ENCODE peak calls at places on chromosomes 12 and 14, in four cellular contexts. G is tibial artery, F is pancreas, M is uterus. L is an unnamed sample.

GRCh38 chr12:11838403-11838802 is 188.9 kb downstream of the ETV6 start:
- DNase-seq in G (no peak), M (no peak), F (no peak), L (no peak)

GRCh38 chr12:131828671-131829350 is 618 bp downstream of the MMP17 start:
- DNase-seq in F (no peak), G (no peak), M (no peak), L (peak)

GRCh38 chr12:94089891-94090290 is 58.5 kb upstream of the PLXNC1 start:
- DNase-seq in G (no peak), F (no peak), M (no peak), L (no peak)

GRCh38 chr14:77026166-77026929 is 2.2 kb downstream of the IRF2BPL start:
- DNase-seq in G (peak), M (peak), F (peak), L (peak)

GRCh38 chr12:94771199-94771598 is 120.8 kb upstream of the TMCC3 start:
- DNase-seq in F (no peak), G (no peak), M (no peak), L (no peak)

GRCh38 chr14:101721951-101722661 is 39.4 kb upstream of the PPP2R5C start:
- DNase-seq in M (no peak), F (no peak), G (no peak), L (no peak)

GRCh38 chr14:37587881-37588666 is 7.0 kb downstream of the FOXA1 start:
- DNase-seq in F (no peak), M (no peak), G (no peak), L (no peak)

GRCh38 chr14:80208426-80208950 is 2.8 kb downstream of the DIO2 start:
- DNase-seq in G (no peak), F (no peak), M (no peak), L (no peak)

GRCh38 chr12:124599074-124599999 is 31.9 kb upstream of the NCOR2 start:
- DNase-seq in G (no peak), F (no peak), M (no peak), L (no peak)

GRCh38 chr14:41899416-41899815 is 292.7 kb downstream of the LRFN5 start:
- DNase-seq in M (no peak), G (no peak), F (no peak), L (no peak)

GRCh38 chr12:42756841-42757661 is 167.5 kb upstream of the PRICKLE1 start:
- DNase-seq in F (peak), G (no peak), M (peak), L (no peak)

GRCh38 chr12:70317781-70318180 is 48.3 kb upstream of the KCNMB4 start:
- DNase-seq in M (no peak), G (no peak), F (no peak), L (no peak)

GRCh38 chr14:30553311-30553989 is 5.5 kb upstream of the G2E3 start:
- DNase-seq in F (no peak), G (no peak), M (no peak), L (no peak)

GRCh38 chr12:63064080-63064479 is 86.9 kb downstream of the AVPR1A start:
- DNase-seq in G (no peak), M (no peak), F (no peak), L (no peak)

GRCh38 chr14:24298892-24299254 is 707 bp downstream of the DHRS1 start:
- DNase-seq in M (no peak), G (no peak), F (no peak), L (no peak)

GRCh38 chr12:12294215-12295005 is 27.6 kb upstream of the LRP6 start:
- DNase-seq in M (peak), F (peak), G (no peak), L (peak)

GRCh38 chr14:102182901-102183619 is 43.4 kb downstream of the WDR20 start:
- DNase-seq in F (no peak), G (no peak), M (no peak), L (no peak)

GRCh38 chr12:79725987-79726386 is 35.2 kb upstream of the PAWR start:
- DNase-seq in F (no peak), G (no peak), M (no peak), L (no peak)

GRCh38 chr12:26097046-26097878 is 27.6 kb downstream of the BHLHE41 start:
- DNase-seq in F (peak), M (peak), G (peak), L (peak)

GRCh38 chr12:95836185-95836609 is 22.6 kb upstream of the SNRPF start:
- DNase-seq in M (no peak), F (no peak), G (no peak), L (no peak)

GRCh38 chr14:102431751-102432150 is 69.0 kb downstream of the TECPR2 start:
- DNase-seq in M (no peak), F (no peak), G (no peak), L (no peak)

GRCh38 chr12:102439391-102440108 is 40.8 kb downstream of the IGF1 start:
- DNase-seq in M (no peak), G (no peak), F (no peak), L (no peak)

GRCh38 chr12:124684971-124685688 is 117.7 kb upstream of the NCOR2 start:
- DNase-seq in M (peak), G (peak), F (no peak), L (no peak)

GRCh38 chr12:30599631-30600030 is 96.0 kb downstream of the IPO8 start:
- DNase-seq in M (no peak), G (no peak), F (no peak), L (no peak)

GRCh38 chr14:76084374-76084773 is 67.3 kb upstream of the GPATCH2L start:
- DNase-seq in M (no peak), G (no peak), F (no peak), L (no peak)

GRCh38 chr14:61690039-61690438 is 5.3 kb upstream of the HIF1A start:
- DNase-seq in G (no peak), F (no peak), M (no peak), L (no peak)

GRCh38 chr12:83147341-83147740 is 460.6 kb downstream of the TMTC2 start:
- DNase-seq in F (no peak), M (no peak), G (no peak), L (no peak)

GRCh38 chr14:62696969-62697328 is 348.3 kb downstream of the KCNH5 start:
- DNase-seq in F (no peak), M (no peak), G (no peak), L (no peak)

GRCh38 chr12:52005903-52006703 is 643 bp upstream of the TAMALIN start:
- DNase-seq in F (no peak), G (peak), M (no peak), L (peak)
- H3K4me3 ChIP-seq in F (peak), G (peak), M (no peak), L (no peak)

GRCh38 chr14:89614009-89614691 is 197.1 kb upstream of the FOXN3 start:
- DNase-seq in M (no peak), G (no peak), F (no peak), L (no peak)
- H3K4me3 ChIP-seq in M (no peak), G (no peak), F (no peak), L (no peak)

GRCh38 chr14:105074601-105075053 is 9.4 kb upstream of the GPR132 start:
- DNase-seq in F (no peak), G (peak), M (no peak), L (peak)
- H3K4me3 ChIP-seq in F (no peak), G (no peak), M (no peak), L (no peak)

DNA sequence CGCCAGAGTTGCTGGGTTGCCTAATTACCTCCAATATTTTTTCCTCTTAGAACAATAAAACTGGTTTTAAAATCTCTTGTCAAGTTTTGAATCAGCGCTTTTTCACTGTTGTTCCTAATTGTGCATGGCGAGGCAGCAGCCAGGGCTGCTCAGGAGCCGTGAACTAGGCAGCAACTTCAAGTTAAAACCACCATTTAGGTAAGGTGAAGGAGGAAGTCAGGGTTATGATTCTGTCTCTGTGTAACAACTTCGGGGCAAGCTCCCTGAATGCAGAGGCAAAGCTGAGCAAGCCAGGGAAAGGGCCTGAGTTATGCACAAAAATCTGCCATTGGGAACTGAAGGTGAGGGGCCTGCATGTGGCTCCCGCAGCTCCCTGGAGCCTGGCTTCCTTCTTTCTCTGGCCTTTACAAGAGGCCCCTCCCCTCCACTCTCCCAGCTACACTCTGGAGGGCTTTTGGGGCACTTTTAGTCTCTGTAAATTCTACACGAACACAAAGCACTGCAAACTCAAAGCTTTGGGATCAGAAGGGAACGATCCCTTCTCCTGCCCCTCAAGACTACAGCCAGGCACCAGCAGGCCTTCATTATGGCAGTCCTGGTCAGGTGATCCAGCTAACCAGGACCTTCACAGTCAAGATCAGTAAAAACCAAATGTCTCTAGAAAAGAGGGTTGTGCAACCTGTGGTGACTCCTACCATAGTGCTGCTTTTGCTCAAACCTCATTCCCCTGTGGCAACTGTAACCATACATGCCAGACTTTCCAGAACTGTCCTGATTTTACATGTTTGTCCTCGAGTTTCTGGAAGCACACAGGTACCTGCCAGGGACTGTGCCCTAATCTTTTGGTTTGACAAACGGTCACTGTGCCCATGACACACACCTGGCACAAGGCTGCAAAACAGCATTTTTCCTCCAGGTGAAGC is 67.3 kb upstream of the PTGR2 start:
- DNase-seq in G (no peak), F (peak), M (no peak), L (peak)
- H3K4me3 ChIP-seq in G (peak), F (no peak), M (no peak), L (no peak)

DNA sequence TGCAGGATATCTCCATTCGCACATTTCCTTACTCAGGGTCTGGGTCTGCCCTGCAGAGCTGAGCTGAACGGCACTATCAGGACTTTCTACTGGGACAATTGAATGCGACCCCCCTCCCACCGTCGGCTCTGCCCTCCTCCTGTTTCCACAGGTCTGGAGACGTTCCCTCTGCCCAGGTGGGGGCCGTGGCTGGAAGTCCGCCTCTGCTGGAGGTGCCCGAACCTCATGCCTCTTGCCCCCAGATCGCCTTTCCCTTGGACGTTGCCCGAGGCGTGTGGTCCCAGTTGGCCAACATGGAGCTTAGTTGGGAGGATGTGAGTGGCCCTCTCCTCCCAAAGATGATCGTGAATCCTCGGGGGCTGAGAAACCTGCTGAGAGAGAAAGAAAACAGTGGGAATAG is 21.2 kb upstream of the KLC1 start:
- DNase-seq in G (no peak), F (no peak), M (no peak), L (no peak)
- H3K4me3 ChIP-seq in G (no peak), F (no peak), M (no peak), L (no peak)

DNA sequence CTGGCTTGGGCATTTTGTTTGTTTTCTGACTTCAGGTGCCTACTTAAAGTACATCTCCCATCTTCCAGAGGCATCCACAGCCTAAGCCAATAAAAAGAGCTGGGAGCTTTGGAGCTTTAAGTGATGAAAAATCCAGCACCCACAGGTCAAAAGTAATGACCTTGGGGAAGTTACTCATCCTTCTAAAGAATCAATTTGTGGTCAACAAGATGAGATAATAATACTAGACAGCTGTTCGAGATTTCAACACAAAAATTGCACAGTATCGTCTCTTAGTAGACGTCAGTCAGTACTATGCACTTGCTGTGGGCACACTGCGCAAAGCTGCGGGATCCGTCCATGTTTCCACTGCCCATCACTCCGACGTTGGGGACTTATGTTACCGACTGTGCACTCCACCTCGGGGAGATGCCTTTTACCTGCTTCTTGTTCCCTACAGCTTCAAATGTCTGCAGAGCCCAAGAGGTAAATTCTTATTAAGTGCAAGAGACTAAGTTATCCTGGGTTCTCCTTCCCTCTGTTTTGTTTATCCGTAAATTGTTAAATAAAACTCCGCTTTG is 1.2 kb downstream of the ST8SIA1 start:
- DNase-seq in G (no peak), F (no peak), M (no peak), L (no peak)
- H3K4me3 ChIP-seq in G (peak), F (no peak), M (peak), L (no peak)

GRCh38 chr12:40106202-40106533 is 287 bp upstream of the SLC2A13 start:
- DNase-seq in M (no peak), G (no peak), F (no peak), L (no peak)
- H3K4me3 ChIP-seq in M (peak), G (peak), F (peak), L (peak)

DNA sequence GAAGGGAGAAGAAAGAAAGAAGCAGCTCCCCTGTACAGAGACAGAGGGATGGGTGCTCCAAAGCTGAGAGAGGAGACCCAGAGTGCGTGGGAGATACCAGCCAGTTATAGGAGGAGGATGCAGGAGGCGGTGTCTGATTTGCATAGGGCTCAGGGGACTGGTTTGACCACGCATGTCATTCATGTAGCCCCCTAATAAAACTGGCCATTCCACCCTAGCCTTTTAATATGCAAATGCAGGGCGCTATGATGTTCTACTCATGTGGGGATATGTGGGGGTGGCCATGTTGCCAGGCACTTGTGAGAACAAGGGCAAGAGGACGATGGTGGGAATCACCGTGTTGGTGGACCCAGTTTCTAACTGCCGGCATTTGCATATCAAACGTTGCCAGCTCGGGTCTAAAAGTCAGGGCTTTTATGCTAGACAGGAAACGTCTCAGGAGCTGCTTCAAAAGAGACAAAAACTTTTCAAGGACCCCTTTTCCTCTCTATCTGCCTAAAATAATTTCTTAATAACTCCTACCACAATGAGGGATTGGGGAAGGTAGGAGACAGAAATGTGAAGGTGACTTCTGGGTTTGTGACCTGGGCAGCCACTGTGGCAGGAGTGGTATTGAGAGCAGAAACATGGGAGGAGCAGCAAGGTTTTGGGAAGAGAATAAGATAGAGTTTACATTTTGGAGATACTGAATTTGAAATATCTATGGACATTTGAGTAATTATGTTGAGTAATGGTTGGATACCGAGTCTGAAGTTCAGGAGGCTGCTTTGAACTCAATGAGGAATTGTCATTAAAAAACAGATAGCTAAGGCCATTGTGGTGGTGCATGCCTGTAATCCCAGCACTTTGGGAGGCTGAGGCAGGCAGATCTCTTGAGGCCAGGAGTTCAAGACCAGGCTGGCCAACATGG is 2.2 kb upstream of the ATXN3 start:
- DNase-seq in F (no peak), G (no peak), M (no peak), L (no peak)
- H3K4me3 ChIP-seq in F (no peak), G (no peak), M (no peak), L (no peak)

DNA sequence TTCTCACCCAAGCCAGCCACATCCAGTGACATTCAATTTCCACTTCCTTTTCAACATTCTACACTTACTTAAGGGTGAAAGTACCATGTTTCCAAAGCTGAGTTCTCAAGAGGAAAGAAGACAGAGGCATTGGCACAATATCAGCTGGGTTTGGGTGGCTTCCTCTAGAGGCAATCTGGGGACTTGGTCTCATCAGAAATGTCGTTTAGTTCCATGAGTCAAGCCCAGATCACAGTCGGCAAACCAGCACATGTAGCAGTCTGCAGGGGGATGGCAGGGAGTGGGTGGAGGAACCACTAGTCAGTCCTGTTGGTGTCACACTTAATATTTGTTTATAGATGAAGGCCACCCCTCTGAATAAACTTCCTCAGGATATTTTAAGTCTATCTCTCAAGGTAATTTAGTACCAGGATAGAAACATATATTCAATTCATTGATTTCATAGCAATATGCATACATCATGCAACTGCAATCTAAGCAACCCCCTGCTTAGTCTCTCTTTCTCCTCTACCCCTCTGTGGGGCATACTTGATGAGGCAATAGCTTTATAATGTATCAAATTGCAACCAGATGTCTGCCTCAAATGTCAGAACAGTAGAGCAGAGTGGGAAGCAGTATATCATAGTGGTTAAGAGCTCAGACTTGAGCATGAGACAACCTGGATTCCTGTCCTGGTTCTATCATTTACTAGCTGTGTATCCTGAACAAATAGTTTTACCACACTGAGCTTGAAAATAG is 3.0 kb downstream of the SRRM4 start:
- DNase-seq in G (no peak), F (no peak), M (no peak), L (no peak)
- H3K4me3 ChIP-seq in G (no peak), F (no peak), M (no peak), L (no peak)

L was measured in aorta.